ENCODE peak calls at places on chromosome 21, in eight cellular contexts. V is C1 segment of cervical spinal cord; Q is cardiac septum; K is endothelial cell of umbilical vein; P is stimulated activated CD4-positive, alpha-beta T cell treated with anti-CD3 and anti-CD28 coated beads, Interleukin-4, amount 100 ng/mL, for 48 hours; D is AG09319; F is aorta; L is cardiac fibroblast. E is an unnamed sample.

GRCh38 chr21:46326110-46326703 is 2.3 kb downstream of the PCNT start:
- DNase-seq in P (no peak), D (no peak), F (no peak), K (no peak), L (no peak), V (no peak), Q (no peak), E (no peak)

GRCh38 chr21:30209571-30209970 is 6.3 kb downstream of the CLDN8 start:
- DNase-seq in P (no peak), V (no peak), Q (no peak), K (no peak), D (no peak), F (no peak), L (no peak), E (no peak)

GRCh38 chr21:45404726-45405270 is at the start of gene COL18A1:
- DNase-seq in F (peak), P (peak), L (peak), V (no peak), D (no peak), K (peak), Q (no peak), E (no peak)

GRCh38 chr21:41973427-41973831 is 19.6 kb upstream of the C2CD2 start:
- DNase-seq in L (no peak), V (no peak), D (no peak), K (no peak), F (no peak), Q (no peak), P (no peak), E (peak)

GRCh38 chr21:36966066-36966845 is at the start of gene HLCS:
- DNase-seq in D (no peak), F (no peak), V (no peak), Q (no peak), K (peak), P (peak), L (peak), E (no peak)

GRCh38 chr21:46196733-46197132 is 12.5 kb upstream of the SPATC1L start:
- DNase-seq in V (no peak), Q (peak), F (peak), P (no peak), D (no peak), K (no peak), L (no peak), E (no peak)

GRCh38 chr21:27796106-27796505 is 829.2 kb upstream of the ADAMTS5 start:
- DNase-seq in Q (no peak), P (no peak), K (no peak), L (peak), V (no peak), D (peak), F (no peak), E (no peak)

GRCh38 chr21:41605178-41605933 is 97.4 kb upstream of the TMPRSS2 start:
- DNase-seq in K (no peak), F (peak), L (no peak), V (no peak), D (no peak), P (no peak), Q (peak), E (no peak)

GRCh38 chr21:32257952-32258785 is 20.7 kb downstream of the MIS18A start:
- DNase-seq in F (no peak), K (peak), D (peak), V (peak), L (peak), Q (no peak), P (peak), E (peak)

GRCh38 chr21:29334717-29335428 is 36.2 kb downstream of the BACH1 start:
- DNase-seq in F (no peak), L (peak), D (no peak), P (no peak), K (no peak), V (no peak), Q (no peak), E (no peak)

GRCh38 chr21:32770514-32771133 is 931 bp downstream of the PAXBP1 start:
- DNase-seq in Q (no peak), V (peak), K (peak), P (no peak), D (no peak), F (no peak), L (peak), E (no peak)

GRCh38 chr21:15332572-15332971 is 267.8 kb upstream of the NRIP1 start:
- DNase-seq in F (no peak), D (no peak), K (no peak), L (peak), V (no peak), Q (no peak), P (no peak), E (no peak)

GRCh38 chr21:46392921-46393320 is 65.8 kb upstream of the DIP2A start:
- DNase-seq in P (no peak), L (peak), K (no peak), Q (no peak), F (peak), D (peak), V (no peak), E (no peak)

GRCh38 chr21:35922618-35923017 is 137.7 kb downstream of the SETD4 start:
- DNase-seq in V (no peak), F (no peak), D (no peak), Q (no peak), K (peak), P (no peak), L (peak), E (no peak)

GRCh38 chr21:46226920-46227599 is 1.5 kb downstream of the LSS start:
- DNase-seq in K (no peak), F (peak), Q (no peak), V (no peak), L (peak), P (no peak), D (peak), E (no peak)

GRCh38 chr21:36169465-36170128 is 13.0 kb downstream of the DOP1B start:
- DNase-seq in D (no peak), V (no peak), L (no peak), K (no peak), Q (peak), F (no peak), P (no peak), E (no peak)

GRCh38 chr21:37367758-37368535 is 1.4 kb downstream of the DYRK1A start:
- DNase-seq in V (no peak), P (peak), F (peak), Q (peak), K (peak), L (peak), D (no peak), E (no peak)

GRCh38 chr21:44761747-44762208 is 39.8 kb downstream of the UBE2G2 start:
- DNase-seq in F (no peak), L (no peak), V (no peak), K (no peak), Q (peak), D (no peak), P (no peak), E (no peak)

GRCh38 chr21:32456497-32456918 is 44.0 kb downstream of the EVA1C start:
- DNase-seq in P (no peak), F (no peak), K (peak), L (peak), D (no peak), V (no peak), Q (no peak), E (no peak)

GRCh38 chr21:34008618-34009017 is 64.8 kb upstream of the MRPS6 start:
- DNase-seq in L (peak), P (peak), V (no peak), F (no peak), Q (no peak), D (no peak), K (no peak), E (no peak)

GRCh38 chr21:26100573-26100972 is 70.0 kb downstream of the APP start:
- DNase-seq in F (no peak), L (no peak), P (no peak), K (no peak), D (no peak), V (no peak), Q (no peak), E (no peak)

GRCh38 chr21:46518983-46519583 is 60.4 kb downstream of the DIP2A start:
- DNase-seq in L (no peak), P (no peak), F (no peak), K (no peak), D (no peak), Q (no peak), V (no peak), E (no peak)

GRCh38 chr21:41133896-41134522 is 34.0 kb upstream of the BACE2 start:
- DNase-seq in V (no peak), F (no peak), Q (no peak), D (no peak), P (no peak), L (peak), K (peak), E (no peak)